ENCODE peak calls at places on chromosomes 3 and 15, in four cellular contexts. T, W, Y and A are unnamed samples.

GRCh38 chr3:170414202-170414663 is 4.4 kb upstream of the CLDN11 start:
- DNase-seq in Y (peak), T (peak), W (peak), A (peak)

GRCh38 chr3:142609136-142609535 is 12.9 kb downstream of the PLS1 start:
- DNase-seq in Y (no peak), W (no peak), T (no peak), A (peak)

GRCh38 chr3:173465112-173465511 is 67.6 kb downstream of the NLGN1 start:
- DNase-seq in Y (peak), T (peak), W (peak), A (peak)

GRCh38 chr3:33577173-33577572 is 137.0 kb upstream of the UBP1 start:
- DNase-seq in Y (no peak), T (no peak), W (no peak), A (no peak)

GRCh38 chr3:102441832-102442231 is 7.0 kb downstream of the ZPLD1 start:
- DNase-seq in W (peak), Y (no peak), T (peak), A (no peak)

GRCh38 chr3:14262212-14262611 is 83.6 kb downstream of the LSM3 start:
- DNase-seq in W (no peak), T (no peak), Y (no peak), A (no peak)

GRCh38 chr3:73549071-73549600 is 75.6 kb downstream of the PDZRN3 start:
- DNase-seq in T (no peak), Y (no peak), W (no peak), A (no peak)

GRCh38 chr3:196524527-196524926 is 9.4 kb upstream of the SMCO1 start:
- DNase-seq in T (peak), Y (no peak), W (no peak), A (peak)

GRCh38 chr15:68574629-68575028 is 4.2 kb upstream of the CORO2B start:
- DNase-seq in W (no peak), T (no peak), Y (no peak), A (no peak)

GRCh38 chr3:98966862-98967554 is 65.5 kb upstream of the DCBLD2 start:
- DNase-seq in Y (no peak), W (no peak), T (no peak), A (peak)

GRCh38 chr3:179038216-179038898 is 33.3 kb downstream of the ZMAT3 start:
- DNase-seq in W (no peak), Y (no peak), T (no peak), A (no peak)

GRCh38 chr3:84960994-84961393 is 2.2 kb downstream of the CADM2 start:
- DNase-seq in Y (no peak), W (no peak), T (no peak), A (no peak)
- H3K4me3 ChIP-seq in Y (no peak), W (no peak), T (peak), A (no peak)

DNA sequence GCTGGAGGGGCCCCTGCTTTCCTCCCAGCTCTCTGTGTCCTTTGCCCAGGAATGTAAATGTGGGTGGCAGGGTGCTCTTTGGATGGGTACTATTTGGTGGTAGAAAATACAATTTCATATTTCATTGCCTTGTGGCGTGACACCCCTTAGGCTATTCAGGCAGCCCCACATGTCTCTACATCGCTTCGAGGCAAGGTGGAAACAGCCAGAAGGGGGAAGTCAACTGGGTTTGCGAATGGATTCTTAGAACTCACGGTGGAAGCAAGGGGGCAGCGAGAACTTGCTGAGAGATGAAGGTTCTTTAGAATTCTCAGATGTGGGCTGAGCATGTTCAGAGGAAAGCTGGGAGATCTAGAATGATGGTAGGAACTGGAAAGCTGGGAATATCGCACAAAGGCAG is 25.3 kb downstream of the PLA2G4D start:
- DNase-seq in Y (no peak), W (no peak), T (no peak), A (no peak)
- TF ChIP-seq CTCF in Y (no peak), W (no peak), T (peak), A (no peak)

GRCh38 chr3:155745795-155746550 is 1.1 kb upstream of the PLCH1 start:
- DNase-seq in W (no peak), Y (peak), T (peak), A (peak)
- H3K4me3 ChIP-seq in W (no peak), Y (no peak), T (peak), A (peak)

GRCh38 chr3:84962460-84962859 is 3.7 kb downstream of the CADM2 start:
- DNase-seq in Y (no peak), W (no peak), T (no peak), A (no peak)

GRCh38 chr3:84961492-84962255 is 2.9 kb downstream of the CADM2 start:
- DNase-seq in T (no peak), Y (no peak), W (no peak), A (no peak)

GRCh38 chr3:84960581-84960980 is 1.8 kb downstream of the CADM2 start:
- DNase-seq in Y (no peak), T (no peak), W (no peak), A (no peak)

GRCh38 chr3:84959470-84960380 is 936 bp downstream of the CADM2 start:
- DNase-seq in T (no peak), Y (no peak), W (no peak), A (no peak)

GRCh38 chr3:84958495-84959469 is at the start of gene CADM2:
- DNase-seq in Y (peak), W (peak), T (peak), A (peak)
- TF ChIP-seq CTCF in Y (peak), W (peak), T (peak), A (peak)

GRCh38 chr3:69865920-69866679 is 126.8 kb downstream of the MITF start:
- DNase-seq in W (no peak), T (peak), Y (no peak), A (peak)
- H3K4me3 ChIP-seq in W (no peak), T (peak), Y (no peak), A (peak)

DNA sequence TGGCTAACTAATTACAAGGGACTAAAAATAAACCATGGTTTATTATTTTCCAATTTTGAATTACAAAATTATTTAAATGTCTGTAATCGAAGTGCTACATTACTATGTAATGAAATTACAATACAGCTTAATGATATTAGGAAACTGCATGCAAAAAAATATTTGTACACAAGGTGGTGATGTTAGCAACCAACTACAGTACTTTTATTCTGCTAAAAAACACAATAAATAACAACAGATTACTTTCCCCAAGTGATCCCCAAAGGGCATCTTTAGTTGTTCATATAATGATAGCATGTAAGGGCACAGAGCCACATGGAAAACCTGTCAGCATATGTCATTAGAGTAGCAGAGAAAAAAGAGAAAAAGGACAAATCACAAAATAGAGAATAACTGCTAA is 147.5 kb upstream of the SOX2 start:
- DNase-seq in W (no peak), Y (no peak), T (no peak), A (peak)
- TF ChIP-seq CTCF in W (no peak), Y (no peak), T (no peak), A (peak)

GRCh38 chr3:113088616-113089015 is 97.8 kb downstream of the GTPBP8 start:
- DNase-seq in W (no peak), Y (no peak), T (no peak), A (peak)

GRCh38 chr3:113092746-113093145 is 102.0 kb downstream of the GTPBP8 start:
- DNase-seq in Y (no peak), W (no peak), T (no peak), A (no peak)

GRCh38 chr3:113084777-113085176 is 94.0 kb downstream of the GTPBP8 start:
- DNase-seq in T (peak), W (peak), Y (peak), A (peak)

GRCh38 chr3:113091417-113091816 is 100.6 kb downstream of the GTPBP8 start:
- DNase-seq in W (no peak), T (no peak), Y (no peak), A (no peak)

DNA sequence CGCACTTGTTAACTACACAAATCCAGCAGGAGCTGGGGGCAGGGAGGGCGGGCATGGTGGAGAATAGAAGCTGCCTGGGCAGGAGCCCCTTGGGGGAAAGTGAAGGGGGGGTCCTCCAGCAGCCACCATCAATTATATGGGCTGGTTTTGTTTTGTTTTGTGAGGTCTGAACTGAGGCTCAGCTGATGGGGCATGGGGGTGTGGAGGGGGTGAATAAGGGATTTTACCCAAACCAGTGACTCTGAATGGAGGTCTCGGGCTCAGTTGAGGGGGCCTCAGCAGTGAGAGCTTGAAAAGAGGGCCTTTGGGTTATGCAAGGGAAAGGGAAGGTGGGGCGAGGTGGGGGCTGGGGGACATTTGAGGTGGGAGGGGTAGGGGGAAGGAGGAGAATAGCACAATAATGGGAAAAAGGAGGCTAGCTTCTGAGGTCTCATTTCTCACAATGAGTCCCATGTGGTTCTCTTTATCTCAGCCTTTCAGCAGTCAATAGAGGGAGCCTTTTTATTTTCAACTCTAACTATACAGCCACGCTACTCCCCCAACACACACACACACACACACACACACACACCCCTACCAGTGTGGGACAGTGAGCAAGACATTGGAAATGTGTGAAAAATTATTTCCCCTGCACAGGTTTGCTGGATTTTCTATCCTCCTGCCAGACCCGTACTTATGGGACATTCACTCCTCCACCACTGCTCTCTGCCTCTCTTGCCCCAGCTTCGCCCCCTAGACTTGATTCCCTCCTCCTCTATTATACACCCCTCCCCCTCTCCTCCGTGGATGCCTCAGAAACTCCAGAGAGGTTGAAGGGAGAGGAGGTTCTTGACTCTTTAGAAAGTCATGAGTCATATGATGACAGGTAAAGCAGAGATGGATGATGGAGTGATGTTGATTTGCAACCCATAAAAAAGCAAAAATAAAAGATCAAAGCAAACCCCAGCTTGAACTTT is 96.0 kb downstream of the GTPBP8 start:
- DNase-seq in Y (no peak), T (no peak), W (peak), A (peak)
- H3K4me3 ChIP-seq in Y (no peak), T (no peak), W (no peak), A (no peak)

GRCh38 chr3:127865941-127866340 is 43.6 kb upstream of the MGLL start:
- DNase-seq in W (peak), T (peak), Y (peak), A (peak)
- TF ChIP-seq CTCF in W (no peak), T (peak), Y (no peak), A (no peak)